ENCODE peak calls at places on chromosomes 5 and 9, in seven cellular contexts. F is lower lobe of right lung; J is HuH-7; R is NCI-H1105; C is neural crest cell; X is ACHN; S is stimulated activated CD8-positive, alpha-beta memory T cell treated with anti-CD3 and anti-CD28 coated beads, Interleukin-4, amount 100 ng/mL, for 1 hour. A is an unnamed sample.
A peak's percentile ranks its signal among the peaks of the same experiment; 100 is the strongest.

GRCh38 chr9:99350461-99350860 is 128.4 kb downstream of the SEC61B start:
- DNase-seq in F (no peak), J (no peak), R (no peak), C (no peak), X (no peak), S (no peak), A (no peak)

GRCh38 chr5:14816374-14816998 is 55.1 kb downstream of the ANKH start:
- DNase-seq in F (no peak), J (no peak), R (no peak), C (no peak), X (no peak), S (no peak), A (no peak)

GRCh38 chr9:21611896-21612295 is 129.8 kb upstream of the IFNE start:
- DNase-seq in F (no peak), J (no peak), R (no peak), C (no peak), X (no peak), S (no peak), A (no peak)

GRCh38 chr5:112951124-112951702 is 25.4 kb upstream of the DCP2 start:
- DNase-seq in F (no peak), J (no peak), R (no peak), C (no peak), X (no peak), S (no peak), A (no peak)

GRCh38 chr5:32419791-32420190 is 24.7 kb downstream of the ZFR start:
- DNase-seq in F (no peak), J (no peak), R (no peak), C (no peak), X (no peak), S (no peak), A (no peak)

GRCh38 chr9:33309903-33310302 is 19.6 kb downstream of the NFX1 start:
- DNase-seq in F (no peak), J (no peak), R (no peak), C (no peak), X (no peak), S (no peak), A (no peak)

GRCh38 chr9:82829818-82830217 is 233.1 kb downstream of the RASEF start:
- DNase-seq in F (no peak), J (no peak), R (peak; percentile 82), C (no peak), X (no peak), S (no peak), A (no peak)

GRCh38 chr5:20833081-20833627 is 845.2 kb upstream of the CDH18 start:
- DNase-seq in F (no peak), J (no peak), R (no peak), C (no peak), X (no peak), S (no peak), A (no peak)

GRCh38 chr5:12095808-12096281 is 191.6 kb upstream of the CTNND2 start:
- DNase-seq in F (no peak), J (no peak), R (no peak), C (no peak), X (no peak), S (no peak), A (no peak)

GRCh38 chr9:113528088-113528487 is 64.6 kb downstream of the RGS3 start:
- DNase-seq in F (no peak), J (no peak), R (no peak), C (no peak), X (no peak), S (no peak), A (no peak)

A was measured in substantia nigra.